ENCODE peak calls at places on chromosomes 5 and 9, in eight cellular contexts. Q is sigmoid colon, N is GM23338, X is psoas muscle, M is tibial artery, E is RWPE1, C is left lung, D is MM.1S. W is an unnamed sample.

GRCh38 chr9:121601234-121601633 is 50.2 kb upstream of the DAB2IP start:
- DNase-seq in C (no peak), N (no peak), X (no peak), D (no peak), Q (no peak), E (no peak), M (no peak), W (no peak)

GRCh38 chr5:88188458-88189132 is 80.0 kb downstream of the TMEM161B start:
- DNase-seq in M (no peak), Q (no peak), C (no peak), D (no peak), E (no peak), N (peak; percentile 33), X (no peak), W (no peak)

GRCh38 chr5:32541241-32541640 is 44.1 kb upstream of the SUB1 start:
- DNase-seq in D (no peak), E (no peak), M (no peak), N (no peak), C (no peak), X (no peak), Q (no peak), W (no peak)

GRCh38 chr9:120571443-120572257 is 8.3 kb downstream of the CDK5RAP2 start:
- DNase-seq in Q (peak; percentile 79), C (no peak), N (no peak), M (peak; percentile 82), X (peak; percentile 87), E (no peak), D (no peak), W (no peak)

GRCh38 chr9:125612616-125613015 is 94.4 kb downstream of the MAPKAP1 start:
- DNase-seq in D (no peak), X (no peak), Q (no peak), N (no peak), E (no peak), M (no peak), C (no peak), W (no peak)

GRCh38 chr9:109730228-109730627 is 49.8 kb upstream of the PALM2AKAP2 start:
- DNase-seq in C (no peak), E (peak; percentile 97), Q (no peak), N (no peak), M (no peak), X (no peak), D (no peak), W (peak; percentile 20)

GRCh38 chr5:179504191-179504590 is 46.2 kb upstream of the RUFY1 start:
- DNase-seq in Q (no peak), D (no peak), M (no peak), C (no peak), X (no peak), N (no peak), E (no peak), W (no peak)

GRCh38 chr5:92309336-92309991 is 926.3 kb upstream of the ARRDC3 start:
- DNase-seq in E (peak; percentile 36), D (peak; percentile 65), Q (no peak), N (peak; percentile 52), X (no peak), C (no peak), M (no peak), W (no peak)

GRCh38 chr9:7237473-7238243 is 479.9 kb downstream of the KDM4C start:
- DNase-seq in D (no peak), N (no peak), E (no peak), Q (no peak), M (no peak), X (no peak), C (no peak), W (no peak)

GRCh38 chr9:86176468-86176867 is 77.1 kb upstream of the GOLM1 start:
- DNase-seq in X (no peak), C (no peak), M (no peak), N (no peak), Q (no peak), E (peak; percentile 92), D (no peak), W (peak; percentile 53)

GRCh38 chr9:88387035-88387732 is 1.1 kb upstream of the SPIN1 start:
- DNase-seq in X (peak; percentile 49), Q (peak; percentile 69), E (no peak), M (no peak), N (no peak), C (peak; percentile 59), D (peak; percentile 64), W (peak; percentile 43)

GRCh38 chr9:134620751-134621557 is 20.6 kb upstream of the COL5A1 start:
- DNase-seq in E (no peak), D (no peak), C (peak; percentile 25), X (no peak), N (no peak), Q (peak; percentile 58), M (peak; percentile 61), W (no peak)

GRCh38 chr9:84254972-84255371 is 85.6 kb downstream of the SLC28A3 start:
- DNase-seq in E (peak; percentile 57), N (no peak), M (no peak), D (no peak), Q (no peak), C (peak; percentile 61), X (no peak), W (peak; percentile 48)

GRCh38 chr9:134233022-134233421 is 68.7 kb upstream of the RNU6ATAC start:
- DNase-seq in Q (no peak), X (no peak), D (no peak), C (no peak), E (no peak), N (no peak), M (no peak), W (no peak)

GRCh38 chr9:87263291-87263690 is 234.4 kb upstream of the DAPK1 start:
- DNase-seq in Q (no peak), X (no peak), N (peak; percentile 95), D (no peak), E (no peak), C (no peak), M (no peak), W (no peak)
- TF ChIP-seq CTCF in Q (no peak), X (no peak), N (peak; percentile 87), D (no peak), E (no peak), C (no peak), M (no peak), W (no peak)

GRCh38 chr9:131238402-131239021 is 37.8 kb downstream of the FAM78A start:
- DNase-seq in E (no peak), M (peak; percentile 59), C (no peak), Q (no peak), X (peak; percentile 68), N (no peak), D (peak; percentile 83), W (no peak)

GRCh38 chr9:131237311-131237710 is 39.0 kb downstream of the FAM78A start:
- DNase-seq in X (no peak), M (no peak), N (no peak), E (no peak), D (no peak), Q (peak; percentile 37), C (no peak), W (no peak)

GRCh38 chr9:131237931-131238401 is 38.3 kb downstream of the FAM78A start:
- DNase-seq in D (peak; percentile 93), N (peak; percentile 76), E (peak; percentile 54), Q (peak; percentile 81), M (peak; percentile 80), C (peak; percentile 81), X (peak; percentile 82), W (peak; percentile 53)

GRCh38 chr9:131240047-131240921 is 36.0 kb downstream of the FAM78A start:
- DNase-seq in M (no peak), E (no peak), N (no peak), C (no peak), D (no peak), X (no peak), Q (no peak), W (no peak)

GRCh38 chr9:131239307-131239975 is 36.9 kb downstream of the FAM78A start:
- DNase-seq in X (no peak), Q (no peak), N (no peak), M (no peak), D (no peak), C (no peak), E (no peak), W (no peak)
- H3K27ac ChIP-seq in X (peak overlapping the region; percentile 66), Q (no peak overlapping the region), N (no peak overlapping the region), M (no peak overlapping the region), D (peak overlapping the region; percentile 91), C (no peak overlapping the region), E (no peak overlapping the region), W (no peak overlapping the region)

DNA sequence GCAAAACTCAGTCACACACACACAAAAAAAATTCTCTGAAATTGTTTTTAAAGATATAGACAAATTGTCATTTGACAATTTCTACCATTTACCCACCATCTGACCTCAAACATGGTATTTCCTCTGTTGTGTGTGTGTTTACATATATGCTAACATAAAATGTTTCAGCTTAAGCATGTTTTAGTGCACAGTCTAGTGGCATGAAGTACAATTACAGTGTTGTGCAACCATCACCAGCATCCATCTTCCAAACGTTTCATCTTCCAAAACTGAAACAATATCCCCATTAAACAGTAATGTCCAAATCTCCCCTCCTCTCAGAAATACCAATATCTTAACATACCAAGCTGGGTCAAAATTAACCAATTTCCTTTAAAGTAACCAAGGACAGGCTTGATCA is 65.2 kb downstream of the MYO10 start:
- DNase-seq in C (no peak), D (no peak), N (no peak), M (no peak), X (no peak), Q (no peak), E (no peak), W (no peak)
- TF ChIP-seq CTCF in C (no peak), D (no peak), N (no peak), M (no peak), X (no peak), Q (no peak), E (no peak), W (no peak)

GRCh38 chr5:40646286-40646685 is 33.4 kb upstream of the PTGER4 start:
- DNase-seq in N (no peak), M (no peak), C (no peak), X (no peak), E (no peak), Q (no peak), D (no peak), W (no peak)

GRCh38 chr5:40653221-40654022 is 26.3 kb upstream of the PTGER4 start:
- DNase-seq in D (no peak), N (no peak), E (no peak), M (no peak), X (no peak), C (no peak), Q (no peak), W (no peak)

GRCh38 chr5:40648150-40648549 is 31.6 kb upstream of the PTGER4 start:
- DNase-seq in X (no peak), M (no peak), C (no peak), Q (no peak), D (no peak), E (no peak), N (no peak), W (no peak)

GRCh38 chr5:40652441-40653220 is 27.1 kb upstream of the PTGER4 start:
- DNase-seq in C (no peak), M (no peak), D (no peak), N (no peak), X (no peak), E (no peak), Q (no peak), W (no peak)

DNA sequence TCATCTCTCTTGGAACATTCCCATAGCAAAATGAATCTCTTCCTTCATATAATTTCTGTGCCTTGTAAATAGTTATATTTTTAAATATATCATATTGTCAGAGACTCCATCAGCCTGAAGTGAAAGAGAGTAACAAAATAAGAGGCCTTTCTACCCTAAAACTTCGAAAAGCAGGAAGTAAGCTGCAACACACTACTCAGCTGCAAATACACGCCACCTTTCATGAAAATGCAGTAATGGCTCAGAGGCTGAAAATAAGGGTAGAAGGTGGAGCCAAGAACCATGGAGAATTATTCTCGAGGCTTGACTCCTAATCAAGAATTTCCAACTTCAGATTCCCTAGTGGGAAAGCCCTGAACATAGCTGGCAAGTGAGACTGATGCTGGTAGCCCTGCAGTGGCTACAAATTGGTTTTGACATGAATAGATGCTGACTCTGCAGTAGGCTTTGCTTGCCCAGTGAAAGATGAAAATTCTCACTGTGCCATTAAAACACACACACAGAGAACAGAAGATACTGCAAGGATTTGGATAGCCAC is 30.2 kb upstream of the PTGER4 start:
- DNase-seq in M (no peak), X (no peak), Q (no peak), N (no peak), C (no peak), E (no peak), D (no peak), W (no peak)
- H3K27ac ChIP-seq in M (no peak overlapping the region), X (no peak overlapping the region), Q (no peak overlapping the region), N (no peak overlapping the region), C (no peak overlapping the region), E (no peak overlapping the region), D (no peak overlapping the region), W (no peak overlapping the region)